ENCODE peak calls at places on chromosomes 2 and 18, in four cellular contexts. X, S, D and Q are unnamed samples.

GRCh38 chr2:84904717-84905174 is 710 bp upstream of the TMSB10 start:
- DNase-seq in X (peak; percentile 58), S (peak; percentile 83), D (peak; percentile 33), Q (peak; percentile 80)

GRCh38 chr2:119764832-119765231 is 5.1 kb downstream of the PTPN4 start:
- DNase-seq in X (no peak), D (peak; percentile 49), S (no peak), Q (no peak)

GRCh38 chr2:227146456-227146855 is 17.5 kb downstream of the COL4A4 start:
- DNase-seq in D (no peak), X (peak; percentile 34), S (no peak), Q (peak; percentile 34)

GRCh38 chr2:8018956-8019355 is 662.9 kb upstream of the ID2 start:
- DNase-seq in X (peak; percentile 14), S (no peak), D (no peak), Q (no peak)

GRCh38 chr2:119694470-119694993 is 15.5 kb downstream of the TMEM177 start:
- DNase-seq in X (no peak), S (no peak), D (no peak), Q (no peak)

GRCh38 chr2:172556284-172557033 is 569 bp downstream of the PDK1 start:
- DNase-seq in S (peak; percentile 85), X (peak; percentile 80), D (peak; percentile 76), Q (peak; percentile 89)

GRCh38 chr2:7233126-7233525 is 315.9 kb downstream of the RNF144A start:
- DNase-seq in S (no peak), D (no peak), X (no peak), Q (no peak)

GRCh38 chr2:193885419-193885818 is 1690.7 kb upstream of the TMEFF2 start:
- DNase-seq in X (no peak), D (peak; percentile 29), S (no peak), Q (no peak)

GRCh38 chr2:173117678-173118077 is 42.0 kb downstream of the MAP3K20 start:
- DNase-seq in X (no peak), D (no peak), S (no peak), Q (no peak)

GRCh38 chr2:113209869-113210305 is 36.1 kb downstream of the PSD4 start:
- DNase-seq in S (no peak), X (no peak), D (no peak), Q (peak; percentile 39)

GRCh38 chr18:74836296-74837139 is 238.8 kb downstream of the ZNF407 start:
- DNase-seq in S (peak; percentile 59), D (peak; percentile 48), X (peak; percentile 40), Q (no peak)

GRCh38 chr2:174465327-174465726 is 21.5 kb downstream of the GPR155 start:
- DNase-seq in X (no peak), D (no peak), S (peak; percentile 7), Q (no peak)

GRCh38 chr2:120675460-120676130 is 60.1 kb upstream of the GLI2 start:
- DNase-seq in X (peak; percentile 66), D (peak; percentile 52), S (peak; percentile 77), Q (peak; percentile 97)

GRCh38 chr2:8629402-8629801 is 52.5 kb upstream of the ID2 start:
- DNase-seq in D (no peak), X (no peak), S (no peak), Q (peak; percentile 88)

GRCh38 chr18:27413495-27414401 is 228.6 kb upstream of the CHST9 start:
- DNase-seq in D (peak; percentile 83), X (peak; percentile 75), S (peak; percentile 64), Q (no peak)

GRCh38 chr2:85737481-85737880 is 16.3 kb upstream of the ATOH8 start:
- DNase-seq in X (peak; percentile 99), S (peak; percentile 97), D (peak; percentile 65), Q (peak; percentile 96)

GRCh38 chr2:134295441-134295840 is 41.6 kb downstream of the MGAT5 start:
- DNase-seq in D (no peak), S (peak; percentile 24), X (no peak), Q (no peak)

DNA sequence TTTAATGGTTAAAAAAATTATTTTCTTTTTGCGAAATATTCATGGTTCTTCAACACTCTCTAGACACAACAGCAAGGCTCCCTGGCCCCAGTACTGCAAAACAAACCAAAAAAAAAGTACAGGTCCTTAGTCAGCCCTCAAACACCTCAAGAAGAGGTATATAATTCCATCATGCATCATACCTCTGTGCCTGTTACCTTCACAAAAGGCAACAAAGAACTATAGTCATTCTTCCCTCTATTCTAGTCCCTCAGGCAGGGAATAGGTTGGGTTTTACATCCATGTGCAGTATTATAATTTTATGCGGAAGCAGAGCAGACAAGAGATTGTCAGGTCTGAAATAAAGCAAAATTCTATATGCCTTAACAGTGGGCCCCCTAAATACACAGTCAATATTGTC is 8.5 kb downstream of the NFE2L2 start:
- DNase-seq in X (no peak), D (no peak), S (no peak), Q (no peak)
- H3K4me3 ChIP-seq in X (no peak overlapping the region), D (no peak overlapping the region), S (no peak overlapping the region), Q (no peak overlapping the region)

GRCh38 chr2:74526649-74527230 is 709 bp upstream of the DQX1 start:
- DNase-seq in S (no peak), X (no peak), D (no peak), Q (peak; percentile 54)
- H3K4me3 ChIP-seq in S (no peak overlapping the region), X (no peak overlapping the region), D (no peak overlapping the region), Q (no peak overlapping the region)

DNA sequence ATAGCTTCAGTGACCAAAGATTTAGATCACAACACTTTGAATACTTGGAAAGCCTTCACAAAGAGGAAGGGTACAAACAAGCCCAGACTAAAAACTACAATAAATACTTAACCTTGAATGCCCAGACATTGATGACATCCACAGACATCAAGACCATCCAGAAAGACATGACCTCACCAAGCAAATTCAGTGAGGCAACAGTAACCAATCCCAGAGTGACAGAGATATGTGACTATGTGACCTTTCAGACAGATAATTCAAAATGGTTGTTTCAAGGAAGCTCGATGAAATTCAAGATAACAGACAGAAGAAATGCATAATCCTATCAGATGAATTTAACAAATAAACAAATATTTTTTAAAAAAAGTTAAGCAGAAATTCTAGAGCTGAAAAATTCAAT is 19.9 kb upstream of the EVA1A start:
- DNase-seq in D (no peak), S (no peak), X (no peak), Q (no peak)
- H3K4me3 ChIP-seq in D (no peak overlapping the region), S (no peak overlapping the region), X (no peak overlapping the region), Q (no peak overlapping the region)

DNA sequence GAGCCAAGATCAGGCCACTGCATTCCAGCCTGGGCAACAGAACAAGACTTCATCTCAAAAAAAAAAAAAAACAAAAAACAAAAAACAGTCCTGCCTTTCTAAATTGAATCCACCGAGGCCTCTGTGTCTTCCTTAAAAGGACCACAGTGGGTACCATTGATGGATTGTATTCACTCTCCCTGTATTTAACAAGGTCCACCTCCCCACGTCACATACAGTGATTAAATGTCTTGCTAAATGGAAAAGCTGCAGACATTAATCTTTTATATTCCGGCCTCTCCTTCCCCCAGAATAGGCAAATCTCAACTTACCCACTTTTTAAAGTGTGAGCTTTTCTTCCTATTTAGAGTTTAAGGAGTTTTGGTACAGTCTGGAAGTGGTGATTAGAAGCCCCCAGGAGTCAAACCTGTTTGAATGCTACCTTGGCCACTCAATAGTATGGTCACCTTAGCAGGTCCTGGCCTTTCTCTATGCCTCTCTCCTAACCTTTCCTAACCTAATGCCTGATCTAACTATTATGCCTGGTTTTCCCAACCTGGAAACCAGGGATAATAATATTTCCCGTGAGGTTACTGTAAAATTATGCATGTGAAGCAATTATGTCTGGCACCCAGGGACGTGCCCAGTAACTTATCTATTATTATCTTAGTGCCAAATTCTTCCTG is 3.3 kb downstream of the NFE2L2 start:
- DNase-seq in S (peak; percentile 48), D (no peak), X (peak; percentile 52), Q (no peak)
- H3K4me3 ChIP-seq in S (peak overlapping the region; percentile 94), D (peak overlapping the region; percentile 86), X (peak overlapping the region; percentile 75), Q (peak overlapping the region; percentile 88)